ENCODE peak calls at places on chromosomes 5 and 9, in eight cellular contexts. F is HT-29; P is CD8-positive, alpha-beta memory T cell; V is endothelial cell; W is GM12865; H is substantia nigra; Z is heart left ventricle; J is MV-4-11. M is an unnamed sample.

GRCh38 chr9:21754741-21755140 is 47.7 kb upstream of the MTAP start:
- DNase-seq in F (peak; percentile 21), P (no peak), V (no peak), W (no peak), H (no peak), Z (no peak), J (no peak), M (no peak)

GRCh38 chr5:1262381-1262780 is 32.5 kb downstream of the TERT start:
- DNase-seq in F (no peak), P (no peak), V (no peak), W (no peak), H (no peak), Z (no peak), J (no peak), M (no peak)

GRCh38 chr9:126459126-126459525 is 132.5 kb downstream of the MVB12B start:
- DNase-seq in F (no peak), P (no peak), V (no peak), W (no peak), H (no peak), Z (no peak), J (no peak), M (no peak)

GRCh38 chr5:142201471-142201887 is 92.9 kb downstream of the NDFIP1 start:
- DNase-seq in F (no peak), P (no peak), V (no peak), W (no peak), H (no peak), Z (no peak), J (no peak), M (no peak)

GRCh38 chr9:130390371-130390770 is 54.4 kb upstream of the ASS1 start:
- DNase-seq in F (no peak), P (no peak), V (no peak), W (no peak), H (no peak), Z (no peak), J (no peak), M (no peak)

GRCh38 chr9:105667867-105668266 is 5.6 kb downstream of the TAL2 start:
- DNase-seq in F (no peak), P (no peak), V (no peak), W (no peak), H (no peak), Z (no peak), J (no peak), M (no peak)

GRCh38 chr5:176570044-176570443 is 20.9 kb downstream of the CDHR2 start:
- DNase-seq in F (no peak), P (no peak), V (no peak), W (no peak), H (no peak), Z (no peak), J (peak; percentile 15), M (no peak)

GRCh38 chr9:109817846-109818472 is 38.0 kb downstream of the PALM2AKAP2 start:
- DNase-seq in F (peak; percentile 80), P (no peak), V (peak; percentile 77), W (peak; percentile 87), H (no peak), Z (peak; percentile 84), J (peak; percentile 73), M (peak; percentile 87)

GRCh38 chr5:83015676-83016075 is 61.5 kb downstream of the TMEM167A start:
- DNase-seq in F (no peak), P (no peak), V (no peak), W (no peak), H (no peak), Z (no peak), J (no peak), M (no peak)

M was measured in NAMALWA.